ENCODE peak calls at places on chromosomes 5 and 9, in eight cellular contexts. Z, S, J, C, O, I, B and W are unnamed samples.

GRCh38 chr5:43191740-43192557 is at the start of gene NIM1K:
- DNase-seq in Z (no peak), S (peak), J (peak), C (peak), O (peak), I (no peak), B (peak), W (no peak)

GRCh38 chr5:126234563-126235195 is 188.5 kb upstream of the GRAMD2B start:
- DNase-seq in Z (no peak), S (peak), J (peak), C (peak), O (peak), I (no peak), B (no peak), W (no peak)

GRCh38 chr9:131590449-131590848 is 45.1 kb downstream of the PRRT1B start:
- DNase-seq in Z (no peak), S (no peak), J (peak), C (no peak), O (no peak), I (no peak), B (no peak), W (no peak)

GRCh38 chr9:81032030-81032572 is 657.2 kb downstream of the TLE1 start:
- DNase-seq in Z (peak), S (peak), J (peak), C (no peak), O (no peak), I (no peak), B (no peak), W (no peak)

GRCh38 chr5:7762267-7762666 is 88.7 kb downstream of the CFAP90 start:
- DNase-seq in Z (no peak), S (no peak), J (no peak), C (no peak), O (peak), I (no peak), B (no peak), W (no peak)

GRCh38 chr5:60687927-60688720 is 11.8 kb downstream of the DEPDC1B start:
- DNase-seq in Z (peak), S (peak), J (peak), C (peak), O (peak), I (no peak), B (no peak), W (no peak)

GRCh38 chr9:122087406-122088200 is 5.5 kb downstream of the TTLL11 start:
- DNase-seq in Z (peak), S (peak), J (no peak), C (no peak), O (no peak), I (no peak), B (no peak), W (peak)

GRCh38 chr5:181133610-181134231 is 2.8 kb upstream of the OR2V1 start:
- DNase-seq in Z (peak), S (peak), J (no peak), C (peak), O (no peak), I (no peak), B (peak), W (peak)

GRCh38 chr5:28216939-28217360 is 1178.6 kb upstream of the CDH9 start:
- DNase-seq in Z (no peak), S (no peak), J (no peak), C (no peak), O (no peak), I (no peak), B (no peak), W (no peak)

GRCh38 chr9:81182421-81182820 is 506.9 kb downstream of the TLE1 start:
- DNase-seq in Z (peak), S (peak), J (no peak), C (no peak), O (no peak), I (no peak), B (no peak), W (no peak)

GRCh38 chr5:59069438-59070079 is 486.7 kb downstream of the RAB3C start:
- DNase-seq in Z (peak), S (peak), J (no peak), C (peak), O (no peak), I (no peak), B (no peak), W (peak)

GRCh38 chr5:15236911-15237508 is 263.0 kb upstream of the FBXL7 start:
- DNase-seq in Z (no peak), S (no peak), J (no peak), C (no peak), O (no peak), I (no peak), B (no peak), W (no peak)

GRCh38 chr9:16768816-16769215 is 101.7 kb downstream of the BNC2 start:
- DNase-seq in Z (no peak), S (no peak), J (peak), C (no peak), O (no peak), I (no peak), B (no peak), W (no peak)

GRCh38 chr9:6759114-6759977 is 1.6 kb downstream of the KDM4C start:
- DNase-seq in Z (peak), S (peak), J (peak), C (no peak), O (peak), I (no peak), B (no peak), W (peak)

GRCh38 chr5:77630246-77631165 is 8.0 kb downstream of the OTP start:
- DNase-seq in Z (no peak), S (no peak), J (peak), C (peak), O (peak), I (no peak), B (no peak), W (no peak)

GRCh38 chr5:59793000-59793399 is 100.5 kb downstream of the PDE4D start:
- DNase-seq in Z (peak), S (peak), J (peak), C (no peak), O (no peak), I (no peak), B (peak), W (peak)

GRCh38 chr9:71783120-71783523 is 14.8 kb upstream of the CEMIP2 start:
- DNase-seq in Z (no peak), S (no peak), J (no peak), C (peak), O (peak), I (peak), B (no peak), W (no peak)

GRCh38 chr5:77733130-77733529 is 43.0 kb downstream of the TBCA start:
- DNase-seq in Z (no peak), S (no peak), J (no peak), C (no peak), O (no peak), I (no peak), B (no peak), W (no peak)

GRCh38 chr5:80762573-80762972 is 107.8 kb upstream of the DHFR start:
- DNase-seq in Z (no peak), S (no peak), J (no peak), C (no peak), O (no peak), I (no peak), B (no peak), W (no peak)

GRCh38 chr9:96603305-96604004 is 16.2 kb downstream of the CDC14B start:
- DNase-seq in Z (no peak), S (no peak), J (no peak), C (no peak), O (no peak), I (no peak), B (no peak), W (no peak)

GRCh38 chr5:19802686-19803085 is 185.3 kb downstream of the CDH18 start:
- DNase-seq in Z (no peak), S (no peak), J (no peak), C (no peak), O (no peak), I (no peak), B (no peak), W (no peak)

GRCh38 chr9:126491256-126491879 is 122.4 kb upstream of the LMX1B start:
- DNase-seq in Z (peak), S (peak), J (peak), C (no peak), O (peak), I (no peak), B (no peak), W (peak)

GRCh38 chr9:127154390-127155191 is 32.2 kb upstream of the ANGPTL2 start:
- DNase-seq in Z (no peak), S (peak), J (no peak), C (no peak), O (peak), I (no peak), B (peak), W (peak)

GRCh38 chr9:7216004-7216821 is 458.4 kb downstream of the KDM4C start:
- DNase-seq in Z (no peak), S (peak), J (peak), C (no peak), O (no peak), I (no peak), B (no peak), W (no peak)

GRCh38 chr5:154369682-154370081 is 76.1 kb upstream of the SAP30L start:
- DNase-seq in Z (no peak), S (no peak), J (no peak), C (no peak), O (no peak), I (no peak), B (no peak), W (no peak)

GRCh38 chr5:158484246-158484645 is 615.5 kb downstream of the EBF1 start:
- DNase-seq in Z (no peak), S (peak), J (no peak), C (no peak), O (no peak), I (no peak), B (no peak), W (peak)

GRCh38 chr9:36470891-36471290 is 70.8 kb upstream of the RNF38 start:
- DNase-seq in Z (peak), S (peak), J (peak), C (no peak), O (peak), I (no peak), B (peak), W (peak)

GRCh38 chr9:109918359-109919163 is 138.6 kb downstream of the PALM2AKAP2 start:
- DNase-seq in Z (no peak), S (peak), J (no peak), C (no peak), O (no peak), I (no peak), B (no peak), W (no peak)

GRCh38 chr9:15763371-15763770 is 210.5 kb downstream of the CCDC171 start:
- DNase-seq in Z (no peak), S (no peak), J (no peak), C (no peak), O (no peak), I (no peak), B (no peak), W (no peak)

GRCh38 chr9:85258823-85259370 is 482.9 kb downstream of the AGTPBP1 start:
- DNase-seq in Z (no peak), S (peak), J (peak), C (peak), O (peak), I (no peak), B (peak), W (peak)
- TF ChIP-seq CTCF in Z (no peak), S (peak), J (peak), C (peak), O (peak), I (no peak), B (peak), W (peak)

GRCh38 chr5:68215888-68216736 is 556 bp downstream of the PIK3R1 start:
- DNase-seq in Z (no peak), S (peak), J (peak), C (peak), O (peak), I (peak), B (peak), W (no peak)
- TF ChIP-seq CTCF in Z (no peak), S (no peak), J (no peak), C (no peak), O (no peak), I (no peak), B (no peak), W (no peak)

GRCh38 chr5:147690595-147690994 is 91.9 kb downstream of the JAKMIP2 start:
- DNase-seq in Z (no peak), S (no peak), J (peak), C (no peak), O (no peak), I (no peak), B (no peak), W (no peak)
- TF ChIP-seq CTCF in Z (no peak), S (no peak), J (peak), C (peak), O (no peak), I (no peak), B (peak), W (no peak)

DNA sequence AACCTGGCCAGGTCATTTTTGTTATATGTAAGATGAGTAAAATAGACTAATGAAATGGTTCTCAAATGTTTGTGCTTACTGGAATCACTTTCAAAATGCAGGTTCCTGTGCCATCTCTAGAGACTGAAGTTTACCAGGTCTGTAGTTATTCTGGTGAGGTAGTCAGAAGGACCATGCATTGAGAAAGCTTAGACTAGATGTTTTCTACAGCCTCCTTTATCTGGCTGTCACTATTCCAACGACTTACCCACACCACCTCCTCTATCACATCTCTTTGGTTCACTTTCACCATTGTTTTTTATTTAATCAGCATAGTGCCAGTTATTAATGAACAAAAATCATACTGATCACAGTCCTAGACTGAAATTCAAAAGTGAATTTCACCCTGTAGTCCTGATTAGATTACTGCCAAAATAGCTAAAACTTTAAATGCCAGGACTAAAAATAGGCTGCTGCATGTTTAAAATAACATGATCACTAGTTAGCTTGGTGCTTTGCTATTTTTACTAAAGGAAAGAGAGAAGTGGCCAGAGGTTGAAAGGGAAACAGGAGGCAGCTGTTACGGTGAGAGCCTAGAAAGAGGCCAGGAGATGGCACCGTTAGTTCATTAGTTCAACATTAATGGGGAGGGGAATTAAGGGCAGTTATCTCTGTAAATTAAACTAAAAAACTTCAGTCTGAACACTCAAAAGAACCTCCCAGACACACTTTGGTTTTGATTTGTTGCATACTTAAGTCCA is 13.9 kb upstream of the FNIP1 start:
- DNase-seq in Z (no peak), S (peak), J (peak), C (peak), O (peak), I (no peak), B (no peak), W (no peak)
- TF ChIP-seq CTCF in Z (no peak), S (peak), J (peak), C (peak), O (peak), I (no peak), B (peak), W (peak)

GRCh38 chr5:3954633-3955032 is 359.0 kb downstream of the IRX1 start:
- DNase-seq in Z (no peak), S (no peak), J (no peak), C (no peak), O (no peak), I (no peak), B (no peak), W (no peak)
- TF ChIP-seq CTCF in Z (no peak), S (no peak), J (no peak), C (no peak), O (no peak), I (no peak), B (no peak), W (no peak)

DNA sequence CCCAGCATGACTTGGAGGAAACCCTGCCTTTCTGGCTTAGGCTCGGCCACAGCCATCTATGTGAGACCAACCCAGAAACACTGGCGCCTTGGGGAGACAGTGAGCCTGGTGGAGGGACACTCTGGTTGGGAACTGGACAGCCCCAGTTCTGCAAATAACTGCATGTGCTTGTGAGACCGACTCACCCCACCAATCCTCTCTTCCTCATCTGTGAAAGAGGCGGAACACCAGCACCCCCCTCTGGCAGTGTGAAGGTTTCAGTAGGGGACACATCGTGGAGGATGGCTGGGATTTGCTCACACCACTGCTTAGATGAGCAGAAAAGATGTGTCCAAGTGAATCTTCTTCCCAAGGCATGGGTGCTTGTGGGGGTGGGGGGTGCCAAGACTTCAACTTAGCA is 43.4 kb upstream of the N4BP3 start:
- DNase-seq in Z (no peak), S (peak), J (peak), C (peak), O (peak), I (no peak), B (no peak), W (no peak)
- TF ChIP-seq CTCF in Z (peak), S (no peak), J (peak), C (peak), O (peak), I (peak), B (peak), W (peak)

GRCh38 chr5:148830220-148830619 is 3.8 kb downstream of the ADRB2 start:
- DNase-seq in Z (no peak), S (no peak), J (no peak), C (no peak), O (no peak), I (no peak), B (peak), W (no peak)

GRCh38 chr5:148827723-148828122 is 1.3 kb downstream of the ADRB2 start:
- DNase-seq in Z (no peak), S (no peak), J (peak), C (no peak), O (no peak), I (no peak), B (no peak), W (no peak)

GRCh38 chr5:148829734-148830133 is 3.3 kb downstream of the ADRB2 start:
- DNase-seq in Z (no peak), S (no peak), J (no peak), C (no peak), O (no peak), I (no peak), B (peak), W (no peak)

GRCh38 chr5:148829248-148829594 is 2.8 kb downstream of the ADRB2 start:
- DNase-seq in Z (no peak), S (no peak), J (no peak), C (no peak), O (no peak), I (no peak), B (no peak), W (no peak)

DNA sequence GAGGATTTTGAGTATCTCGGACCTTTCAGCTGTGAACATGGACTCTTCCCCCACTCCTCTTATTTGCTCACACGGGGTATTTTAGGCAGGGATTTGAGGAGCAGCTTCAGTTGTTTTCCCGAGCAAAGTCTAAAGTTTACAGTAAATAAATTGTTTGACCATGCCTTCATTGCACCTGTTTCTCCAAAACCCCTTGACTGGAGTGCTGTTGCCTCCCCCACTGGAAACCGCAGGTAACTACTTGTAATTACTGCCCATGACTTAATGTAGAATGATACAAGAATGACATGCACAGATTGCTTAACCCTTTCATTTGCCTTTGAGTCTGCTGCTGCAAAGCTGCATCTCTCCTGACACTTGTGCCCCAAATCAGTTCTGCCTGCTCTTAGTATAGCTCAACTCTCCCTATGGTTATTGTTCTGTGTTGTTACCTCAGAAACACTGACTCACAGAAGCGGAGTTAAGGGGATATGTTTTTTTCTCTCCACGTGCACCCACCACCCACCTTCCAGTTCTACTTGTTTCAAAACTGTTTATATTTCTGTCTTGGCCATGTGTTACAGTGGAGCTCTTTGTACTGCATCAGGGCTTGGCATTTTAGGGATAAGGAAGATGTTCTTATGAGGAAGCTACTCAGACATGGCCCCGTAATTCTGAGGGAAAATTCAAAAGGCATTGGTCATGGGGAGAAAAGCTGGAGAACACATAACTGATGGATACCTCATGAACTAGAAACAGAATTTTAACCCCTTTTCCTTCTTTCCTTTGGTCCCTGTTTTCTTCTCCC is 2.2 kb downstream of the ADRB2 start:
- DNase-seq in Z (no peak), S (no peak), J (peak), C (no peak), O (no peak), I (no peak), B (no peak), W (no peak)
- TF ChIP-seq CTCF in Z (no peak), S (no peak), J (no peak), C (no peak), O (no peak), I (no peak), B (peak), W (no peak)